ENCODE peak calls at places on chromosomes 3 and 15, in five cellular contexts. One of them, this sample, is unnamed. For H3K36me3, the result is how much of the 10 kb centered on the place peaks cover.

GRCh38 chr15:88727439-88727838 is 75.8 kb upstream of the ACAN start:
- DNase-seq in upper lobe of left lung: no peak
- DNase-seq in fibroblast of lung: no peak
- DNase-seq in hepatocyte: no peak
- DNase-seq in CD8-positive, alpha-beta T cell: no peak
- DNase-seq in this sample: no peak

GRCh38 chr15:45376300-45376928 is 1.9 kb downstream of the GATM start:
- DNase-seq in upper lobe of left lung: no peak
- DNase-seq in fibroblast of lung: no peak
- DNase-seq in hepatocyte: no peak
- DNase-seq in CD8-positive, alpha-beta T cell: no peak
- DNase-seq in this sample: no peak

GRCh38 chr15:40369474-40369869 is 11.5 kb downstream of the DISP2 start:
- DNase-seq in upper lobe of left lung: no peak
- DNase-seq in fibroblast of lung: no peak
- DNase-seq in hepatocyte: no peak
- DNase-seq in CD8-positive, alpha-beta T cell: no peak
- DNase-seq in this sample: no peak

GRCh38 chr3:38003371-38003816 is 12.8 kb downstream of the VILL start:
- DNase-seq in upper lobe of left lung: peak
- DNase-seq in fibroblast of lung: peak
- DNase-seq in hepatocyte: peak
- DNase-seq in CD8-positive, alpha-beta T cell: peak
- DNase-seq in this sample: peak

GRCh38 chr15:38253448-38253847 is 812 bp downstream of the SPRED1 start:
- DNase-seq in upper lobe of left lung: no peak
- DNase-seq in fibroblast of lung: peak
- DNase-seq in hepatocyte: peak
- DNase-seq in CD8-positive, alpha-beta T cell: no peak
- DNase-seq in this sample: no peak

GRCh38 chr15:71565006-71565405 is 245.3 kb upstream of the NR2E3 start:
- DNase-seq in upper lobe of left lung: no peak
- DNase-seq in fibroblast of lung: no peak
- DNase-seq in hepatocyte: no peak
- DNase-seq in CD8-positive, alpha-beta T cell: no peak
- DNase-seq in this sample: no peak

GRCh38 chr15:74245342-74245931 is 9.3 kb downstream of the CCDC33 start:
- DNase-seq in upper lobe of left lung: no peak
- DNase-seq in fibroblast of lung: no peak
- DNase-seq in hepatocyte: peak
- DNase-seq in CD8-positive, alpha-beta T cell: no peak
- DNase-seq in this sample: peak

GRCh38 chr15:92902723-92903587 is 2.8 kb downstream of the CHD2 start:
- DNase-seq in upper lobe of left lung: no peak
- DNase-seq in fibroblast of lung: peak
- DNase-seq in hepatocyte: no peak
- DNase-seq in CD8-positive, alpha-beta T cell: no peak
- DNase-seq in this sample: peak

GRCh38 chr3:49158108-49158709 is 7.9 kb downstream of the CCDC71 start:
- DNase-seq in upper lobe of left lung: peak
- DNase-seq in fibroblast of lung: peak
- DNase-seq in hepatocyte: peak
- DNase-seq in CD8-positive, alpha-beta T cell: peak
- DNase-seq in this sample: peak

GRCh38 chr3:54882114-54882833 is 45.6 kb downstream of the LRTM1 start:
- DNase-seq in upper lobe of left lung: no peak
- DNase-seq in fibroblast of lung: peak
- DNase-seq in hepatocyte: peak
- DNase-seq in CD8-positive, alpha-beta T cell: no peak
- DNase-seq in this sample: no peak

GRCh38 chr3:31853580-31853979 is 127.5 kb downstream of the OSBPL10 start:
- DNase-seq in upper lobe of left lung: no peak
- DNase-seq in fibroblast of lung: no peak
- DNase-seq in hepatocyte: no peak
- DNase-seq in CD8-positive, alpha-beta T cell: no peak
- DNase-seq in this sample: no peak

GRCh38 chr15:73175382-73175781 is 123.1 kb downstream of the NEO1 start:
- DNase-seq in upper lobe of left lung: no peak
- DNase-seq in fibroblast of lung: no peak
- DNase-seq in hepatocyte: no peak
- DNase-seq in CD8-positive, alpha-beta T cell: no peak
- DNase-seq in this sample: no peak

GRCh38 chr3:50450135-50450911 is 53.1 kb downstream of the CACNA2D2 start:
- DNase-seq in upper lobe of left lung: peak
- DNase-seq in fibroblast of lung: peak
- DNase-seq in hepatocyte: peak
- DNase-seq in CD8-positive, alpha-beta T cell: peak
- DNase-seq in this sample: no peak

GRCh38 chr3:176939022-176939817 is 258.1 kb downstream of the TBL1XR1 start:
- DNase-seq in upper lobe of left lung: peak
- DNase-seq in fibroblast of lung: peak
- DNase-seq in hepatocyte: peak
- DNase-seq in CD8-positive, alpha-beta T cell: no peak
- DNase-seq in this sample: peak

GRCh38 chr3:195154793-195155535 is 116.0 kb downstream of the XXYLT1 start:
- DNase-seq in upper lobe of left lung: peak
- DNase-seq in fibroblast of lung: peak
- DNase-seq in hepatocyte: peak
- DNase-seq in CD8-positive, alpha-beta T cell: no peak
- DNase-seq in this sample: peak

GRCh38 chr3:128073807-128074206 is 21.6 kb downstream of the SEC61A1 start:
- DNase-seq in upper lobe of left lung: no peak
- DNase-seq in fibroblast of lung: no peak
- DNase-seq in hepatocyte: no peak
- DNase-seq in CD8-positive, alpha-beta T cell: no peak
- DNase-seq in this sample: no peak

GRCh38 chr3:100411091-100411982 is 10.0 kb downstream of the LNP1 start:
- DNase-seq in upper lobe of left lung: no peak
- DNase-seq in fibroblast of lung: no peak
- DNase-seq in hepatocyte: no peak
- DNase-seq in CD8-positive, alpha-beta T cell: no peak
- DNase-seq in this sample: no peak

GRCh38 chr15:63982381-63982854 is 63.9 kb downstream of the DAPK2 start:
- DNase-seq in upper lobe of left lung: no peak
- DNase-seq in fibroblast of lung: no peak
- DNase-seq in hepatocyte: no peak
- DNase-seq in CD8-positive, alpha-beta T cell: no peak
- DNase-seq in this sample: no peak

GRCh38 chr3:64541803-64542202 is 146.0 kb downstream of the ADAMTS9 start:
- DNase-seq in upper lobe of left lung: no peak
- DNase-seq in fibroblast of lung: no peak
- DNase-seq in hepatocyte: no peak
- DNase-seq in CD8-positive, alpha-beta T cell: no peak
- DNase-seq in this sample: no peak

GRCh38 chr15:57503051-57503702 is 88.5 kb upstream of the MYZAP start:
- DNase-seq in upper lobe of left lung: no peak
- DNase-seq in fibroblast of lung: no peak
- DNase-seq in hepatocyte: no peak
- DNase-seq in CD8-positive, alpha-beta T cell: no peak
- DNase-seq in this sample: no peak

GRCh38 chr3:14876942-14877341 is 58.2 kb downstream of the FGD5 start:
- DNase-seq in upper lobe of left lung: peak
- DNase-seq in fibroblast of lung: peak
- DNase-seq in hepatocyte: peak
- DNase-seq in CD8-positive, alpha-beta T cell: no peak
- DNase-seq in this sample: no peak

GRCh38 chr3:9916734-9917680 is at the start of gene IL17RC:
- DNase-seq in upper lobe of left lung: peak
- DNase-seq in fibroblast of lung: peak
- DNase-seq in hepatocyte: peak
- DNase-seq in CD8-positive, alpha-beta T cell: no peak
- DNase-seq in this sample: peak

GRCh38 chr15:90336705-90337141 is 15.4 kb upstream of the ZNF774 start:
- DNase-seq in upper lobe of left lung: peak
- DNase-seq in fibroblast of lung: peak
- DNase-seq in hepatocyte: no peak
- DNase-seq in CD8-positive, alpha-beta T cell: no peak
- DNase-seq in this sample: no peak

GRCh38 chr15:62940755-62941361 is 101.7 kb upstream of the TPM1 start:
- DNase-seq in upper lobe of left lung: peak
- DNase-seq in fibroblast of lung: peak
- DNase-seq in hepatocyte: peak
- DNase-seq in CD8-positive, alpha-beta T cell: no peak
- DNase-seq in this sample: peak

GRCh38 chr3:125087768-125088391 is 32.1 kb upstream of the HEG1 start:
- DNase-seq in upper lobe of left lung: no peak
- DNase-seq in fibroblast of lung: no peak
- DNase-seq in hepatocyte: no peak
- DNase-seq in CD8-positive, alpha-beta T cell: no peak
- DNase-seq in this sample: no peak

GRCh38 chr3:185484296-185484695 is 14.5 kb downstream of the TMEM41A start:
- DNase-seq in upper lobe of left lung: no peak
- DNase-seq in fibroblast of lung: no peak
- DNase-seq in hepatocyte: no peak
- DNase-seq in CD8-positive, alpha-beta T cell: no peak
- DNase-seq in this sample: no peak

GRCh38 chr3:177374323-177374722 is 177.0 kb upstream of the TBL1XR1 start:
- DNase-seq in upper lobe of left lung: no peak
- DNase-seq in fibroblast of lung: no peak
- DNase-seq in hepatocyte: no peak
- DNase-seq in CD8-positive, alpha-beta T cell: no peak
- DNase-seq in this sample: no peak

GRCh38 chr3:41118461-41119385 is 80.6 kb upstream of the CTNNB1 start:
- DNase-seq in upper lobe of left lung: no peak
- DNase-seq in fibroblast of lung: no peak
- DNase-seq in hepatocyte: no peak
- DNase-seq in CD8-positive, alpha-beta T cell: no peak
- DNase-seq in this sample: peak

GRCh38 chr15:63497642-63498100 is 6.7 kb upstream of the USP3 start:
- DNase-seq in upper lobe of left lung: peak
- DNase-seq in fibroblast of lung: no peak
- DNase-seq in hepatocyte: no peak
- DNase-seq in CD8-positive, alpha-beta T cell: peak
- DNase-seq in this sample: no peak

GRCh38 chr15:42608110-42608531 is 32.7 kb downstream of the STARD9 start:
- DNase-seq in upper lobe of left lung: peak
- DNase-seq in fibroblast of lung: no peak
- DNase-seq in hepatocyte: no peak
- DNase-seq in CD8-positive, alpha-beta T cell: peak
- DNase-seq in this sample: no peak

GRCh38 chr3:30500666-30501399 is 105.6 kb upstream of the TGFBR2 start:
- DNase-seq in upper lobe of left lung: no peak
- DNase-seq in fibroblast of lung: no peak
- DNase-seq in hepatocyte: no peak
- DNase-seq in CD8-positive, alpha-beta T cell: no peak
- DNase-seq in this sample: no peak

GRCh38 chr3:123655400-123655799 is 70.5 kb upstream of the HACD2 start:
- DNase-seq in upper lobe of left lung: peak
- DNase-seq in fibroblast of lung: no peak
- DNase-seq in hepatocyte: no peak
- DNase-seq in CD8-positive, alpha-beta T cell: no peak
- DNase-seq in this sample: no peak
- H3K36me3 ChIP-seq in upper lobe of left lung: under half
- H3K36me3 ChIP-seq in fibroblast of lung: under half
- H3K36me3 ChIP-seq in hepatocyte: under half
- H3K36me3 ChIP-seq in CD8-positive, alpha-beta T cell: under half
- H3K36me3 ChIP-seq in this sample: under half

GRCh38 chr3:47850803-47851417 is 48.0 kb downstream of the DHX30 start:
- DNase-seq in upper lobe of left lung: no peak
- DNase-seq in fibroblast of lung: no peak
- DNase-seq in hepatocyte: no peak
- DNase-seq in CD8-positive, alpha-beta T cell: no peak
- DNase-seq in this sample: no peak
- H3K36me3 ChIP-seq in upper lobe of left lung: under half
- H3K36me3 ChIP-seq in fibroblast of lung: half or more
- H3K36me3 ChIP-seq in hepatocyte: under half
- H3K36me3 ChIP-seq in CD8-positive, alpha-beta T cell: under half
- H3K36me3 ChIP-seq in this sample: half or more

GRCh38 chr3:138378990-138379389 is 30.6 kb downstream of the MRAS start:
- DNase-seq in upper lobe of left lung: no peak
- DNase-seq in fibroblast of lung: no peak
- DNase-seq in hepatocyte: no peak
- DNase-seq in CD8-positive, alpha-beta T cell: no peak
- DNase-seq in this sample: no peak

GRCh38 chr3:138384971-138385370 is 36.6 kb downstream of the MRAS start:
- DNase-seq in upper lobe of left lung: no peak
- DNase-seq in fibroblast of lung: no peak
- DNase-seq in hepatocyte: no peak
- DNase-seq in CD8-positive, alpha-beta T cell: no peak
- DNase-seq in this sample: no peak

GRCh38 chr3:138381413-138381901 is 33.1 kb downstream of the MRAS start:
- DNase-seq in upper lobe of left lung: peak
- DNase-seq in fibroblast of lung: peak
- DNase-seq in hepatocyte: no peak
- DNase-seq in CD8-positive, alpha-beta T cell: no peak
- DNase-seq in this sample: peak

GRCh38 chr3:138381950-138382715 is 33.8 kb downstream of the MRAS start:
- DNase-seq in upper lobe of left lung: peak
- DNase-seq in fibroblast of lung: peak
- DNase-seq in hepatocyte: peak
- DNase-seq in CD8-positive, alpha-beta T cell: no peak
- DNase-seq in this sample: no peak

DNA sequence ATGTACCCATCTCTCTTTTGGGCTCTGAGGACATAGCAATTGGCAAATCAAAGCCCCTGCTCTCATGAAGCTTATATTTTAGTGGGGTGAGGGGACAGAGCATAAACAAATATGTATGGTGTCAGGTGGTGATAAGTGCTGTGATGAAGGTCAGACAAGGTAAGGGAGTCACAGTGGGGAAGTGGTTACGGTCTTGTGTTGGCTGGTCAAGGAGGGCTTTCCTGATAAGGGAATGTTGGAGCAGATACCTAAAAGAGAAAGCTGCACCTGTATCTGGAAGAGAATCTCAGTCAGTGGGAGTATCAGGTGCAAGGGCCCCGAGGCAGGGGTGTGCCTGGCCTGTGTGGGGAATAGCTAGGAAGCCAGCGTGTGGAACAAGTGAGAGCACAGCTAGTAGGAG is 35.3 kb downstream of the MRAS start:
- DNase-seq in upper lobe of left lung: no peak
- DNase-seq in fibroblast of lung: no peak
- DNase-seq in hepatocyte: no peak
- DNase-seq in CD8-positive, alpha-beta T cell: no peak
- DNase-seq in this sample: no peak
- H3K36me3 ChIP-seq in upper lobe of left lung: under half
- H3K36me3 ChIP-seq in fibroblast of lung: under half
- H3K36me3 ChIP-seq in hepatocyte: under half
- H3K36me3 ChIP-seq in CD8-positive, alpha-beta T cell: under half
- H3K36me3 ChIP-seq in this sample: under half

GRCh38 chr3:42216302-42216701 is 49.7 kb downstream of the CCK start:
- DNase-seq in upper lobe of left lung: no peak
- DNase-seq in fibroblast of lung: no peak
- DNase-seq in hepatocyte: no peak
- DNase-seq in CD8-positive, alpha-beta T cell: no peak
- DNase-seq in this sample: no peak
- H3K36me3 ChIP-seq in upper lobe of left lung: under half
- H3K36me3 ChIP-seq in fibroblast of lung: under half
- H3K36me3 ChIP-seq in hepatocyte: under half
- H3K36me3 ChIP-seq in CD8-positive, alpha-beta T cell: under half
- H3K36me3 ChIP-seq in this sample: under half